ENCODE peak calls at places on chromosomes 13 and 19, in ten cellular contexts. One of them, this sample, is unnamed.

GRCh38 chr13:112616586-112617381 is 28.8 kb upstream of the TUBGCP3 start:
- DNase-seq in A549: peak; percentile 33
- DNase-seq in sigmoid colon: no peak
- DNase-seq in transverse colon: no peak
- DNase-seq in ovary: no peak
- DNase-seq in tibial nerve: no peak
- DNase-seq in suprapubic skin: no peak
- DNase-seq in HepG2: peak; percentile 35
- DNase-seq in GM12878: no peak
- DNase-seq in stomach: no peak
- DNase-seq in this sample: peak; percentile 39

GRCh38 chr13:113273856-113274590 is 23.0 kb upstream of the LAMP1 start:
- DNase-seq in GM12878: no peak
- DNase-seq in transverse colon: no peak
- DNase-seq in suprapubic skin: no peak
- DNase-seq in HepG2: no peak
- DNase-seq in tibial nerve: no peak
- DNase-seq in ovary: no peak
- DNase-seq in A549: no peak
- DNase-seq in stomach: no peak
- DNase-seq in sigmoid colon: peak; percentile 67
- DNase-seq in this sample: no peak

GRCh38 chr13:44710576-44710975 is 134.4 kb upstream of the TSC22D1 start:
- DNase-seq in GM12878: peak; percentile 5
- DNase-seq in HepG2: no peak
- DNase-seq in transverse colon: no peak
- DNase-seq in tibial nerve: no peak
- DNase-seq in ovary: no peak
- DNase-seq in stomach: no peak
- DNase-seq in A549: peak; percentile 32
- DNase-seq in sigmoid colon: no peak
- DNase-seq in suprapubic skin: no peak
- DNase-seq in this sample: no peak

GRCh38 chr13:46377554-46377953 is 9.5 kb downstream of the RUBCNL start:
- DNase-seq in ovary: no peak
- DNase-seq in transverse colon: no peak
- DNase-seq in GM12878: no peak
- DNase-seq in HepG2: no peak
- DNase-seq in A549: no peak
- DNase-seq in sigmoid colon: no peak
- DNase-seq in tibial nerve: no peak
- DNase-seq in suprapubic skin: no peak
- DNase-seq in stomach: no peak
- DNase-seq in this sample: no peak

GRCh38 chr19:56301152-56301551 is 13.5 kb downstream of the ZSCAN5A start:
- DNase-seq in ovary: no peak
- DNase-seq in A549: no peak
- DNase-seq in GM12878: no peak
- DNase-seq in sigmoid colon: no peak
- DNase-seq in tibial nerve: no peak
- DNase-seq in HepG2: no peak
- DNase-seq in stomach: no peak
- DNase-seq in suprapubic skin: no peak
- DNase-seq in transverse colon: no peak
- DNase-seq in this sample: no peak

GRCh38 chr19:6774821-6775707 is 2.6 kb downstream of the VAV1 start:
- DNase-seq in GM12878: no peak
- DNase-seq in HepG2: no peak
- DNase-seq in suprapubic skin: no peak
- DNase-seq in transverse colon: no peak
- DNase-seq in A549: no peak
- DNase-seq in tibial nerve: no peak
- DNase-seq in ovary: no peak
- DNase-seq in sigmoid colon: no peak
- DNase-seq in stomach: no peak
- DNase-seq in this sample: no peak

GRCh38 chr13:28819046-28819747 is 942 bp upstream of the MTUS2 start:
- DNase-seq in suprapubic skin: no peak
- DNase-seq in A549: peak; percentile 10
- DNase-seq in GM12878: no peak
- DNase-seq in sigmoid colon: no peak
- DNase-seq in tibial nerve: no peak
- DNase-seq in transverse colon: no peak
- DNase-seq in stomach: no peak
- DNase-seq in ovary: no peak
- DNase-seq in HepG2: no peak
- DNase-seq in this sample: no peak

GRCh38 chr13:43942301-43942700 is 62.6 kb downstream of the LACC1 start:
- DNase-seq in ovary: no peak
- DNase-seq in HepG2: no peak
- DNase-seq in GM12878: no peak
- DNase-seq in sigmoid colon: no peak
- DNase-seq in tibial nerve: no peak
- DNase-seq in transverse colon: no peak
- DNase-seq in A549: no peak
- DNase-seq in stomach: no peak
- DNase-seq in suprapubic skin: no peak
- DNase-seq in this sample: no peak

GRCh38 chr19:17950310-17951150 is 16.4 kb upstream of the KCNN1 start:
- DNase-seq in A549: no peak
- DNase-seq in GM12878: no peak
- DNase-seq in ovary: no peak
- DNase-seq in transverse colon: no peak
- DNase-seq in stomach: no peak
- DNase-seq in tibial nerve: no peak
- DNase-seq in HepG2: no peak
- DNase-seq in suprapubic skin: no peak
- DNase-seq in sigmoid colon: no peak
- DNase-seq in this sample: no peak

GRCh38 chr19:872266-872951 is 12.9 kb downstream of the CFD start:
- DNase-seq in tibial nerve: no peak
- DNase-seq in GM12878: peak; percentile 36
- DNase-seq in suprapubic skin: no peak
- DNase-seq in ovary: peak; percentile 63
- DNase-seq in transverse colon: peak; percentile 92
- DNase-seq in sigmoid colon: no peak
- DNase-seq in stomach: peak; percentile 68
- DNase-seq in HepG2: no peak
- DNase-seq in A549: no peak
- DNase-seq in this sample: peak; percentile 86

GRCh38 chr19:40247735-40248262 is 21.3 kb upstream of the CCNP start:
- DNase-seq in A549: no peak
- DNase-seq in HepG2: no peak
- DNase-seq in stomach: no peak
- DNase-seq in suprapubic skin: no peak
- DNase-seq in transverse colon: no peak
- DNase-seq in sigmoid colon: no peak
- DNase-seq in ovary: no peak
- DNase-seq in GM12878: no peak
- DNase-seq in tibial nerve: no peak
- DNase-seq in this sample: peak; percentile 6

GRCh38 chr19:40249201-40249600 is 22.7 kb upstream of the CCNP start:
- DNase-seq in HepG2: no peak
- DNase-seq in ovary: no peak
- DNase-seq in A549: no peak
- DNase-seq in sigmoid colon: no peak
- DNase-seq in tibial nerve: no peak
- DNase-seq in GM12878: no peak
- DNase-seq in stomach: no peak
- DNase-seq in transverse colon: no peak
- DNase-seq in suprapubic skin: no peak
- DNase-seq in this sample: peak; percentile 46

GRCh38 chr19:40245506-40246128 is 19.1 kb upstream of the CCNP start:
- DNase-seq in A549: no peak
- DNase-seq in transverse colon: no peak
- DNase-seq in ovary: no peak
- DNase-seq in tibial nerve: no peak
- DNase-seq in HepG2: no peak
- DNase-seq in suprapubic skin: no peak
- DNase-seq in stomach: no peak
- DNase-seq in GM12878: no peak
- DNase-seq in sigmoid colon: no peak
- DNase-seq in this sample: peak; percentile 25

GRCh38 chr19:40246292-40247073 is 20.0 kb upstream of the CCNP start:
- DNase-seq in stomach: no peak
- DNase-seq in transverse colon: no peak
- DNase-seq in tibial nerve: no peak
- DNase-seq in suprapubic skin: no peak
- DNase-seq in ovary: no peak
- DNase-seq in GM12878: no peak
- DNase-seq in HepG2: no peak
- DNase-seq in A549: no peak
- DNase-seq in sigmoid colon: no peak
- DNase-seq in this sample: peak; percentile 77

DNA sequence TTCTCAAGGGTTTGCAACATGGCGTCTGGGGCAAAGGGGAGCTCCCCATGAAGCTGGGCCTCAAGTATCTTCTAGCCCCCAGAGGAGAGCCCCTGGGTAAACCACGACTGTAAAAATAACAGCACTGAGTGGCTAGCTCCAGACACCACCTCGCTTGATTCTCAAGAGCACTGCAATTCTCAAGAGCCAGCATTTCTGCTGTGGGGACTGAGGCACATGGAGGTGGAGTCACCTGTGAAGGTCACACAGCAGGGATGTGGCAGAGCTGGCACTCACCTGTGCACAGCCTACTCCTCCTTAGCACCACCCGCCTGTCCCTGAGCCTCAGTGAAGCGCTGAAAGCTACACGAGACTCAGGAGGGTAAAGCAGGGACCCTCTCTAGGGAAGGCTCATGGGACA is 20.7 kb upstream of the CCNP start:
- DNase-seq in GM12878: no peak
- DNase-seq in stomach: no peak
- DNase-seq in HepG2: no peak
- DNase-seq in ovary: no peak
- DNase-seq in suprapubic skin: no peak
- DNase-seq in tibial nerve: no peak
- DNase-seq in sigmoid colon: no peak
- DNase-seq in transverse colon: no peak
- DNase-seq in A549: no peak
- DNase-seq in this sample: no peak
- TF ChIP-seq EP300 in GM12878: no peak
- TF ChIP-seq EP300 in stomach: no peak
- TF ChIP-seq EP300 in HepG2: no peak
- TF ChIP-seq EP300 in ovary: no peak
- TF ChIP-seq EP300 in suprapubic skin: no peak
- TF ChIP-seq EP300 in tibial nerve: no peak
- TF ChIP-seq EP300 in sigmoid colon: no peak
- TF ChIP-seq EP300 in transverse colon: no peak
- TF ChIP-seq EP300 in A549: no peak
- TF ChIP-seq EP300 in this sample: no peak

GRCh38 chr19:11098861-11099260 is 9.6 kb downstream of the LDLR start:
- DNase-seq in GM12878: no peak
- DNase-seq in transverse colon: no peak
- DNase-seq in suprapubic skin: no peak
- DNase-seq in A549: no peak
- DNase-seq in ovary: no peak
- DNase-seq in tibial nerve: no peak
- DNase-seq in stomach: no peak
- DNase-seq in sigmoid colon: no peak
- DNase-seq in HepG2: no peak
- DNase-seq in this sample: no peak
- H3K4me3 ChIP-seq in GM12878: no peak overlapping the region
- H3K4me3 ChIP-seq in transverse colon: no peak overlapping the region
- H3K4me3 ChIP-seq in suprapubic skin: no peak overlapping the region
- H3K4me3 ChIP-seq in A549: no peak overlapping the region
- H3K4me3 ChIP-seq in ovary: no peak overlapping the region
- H3K4me3 ChIP-seq in tibial nerve: no peak overlapping the region
- H3K4me3 ChIP-seq in stomach: no peak overlapping the region
- H3K4me3 ChIP-seq in sigmoid colon: no peak overlapping the region
- H3K4me3 ChIP-seq in HepG2: no peak overlapping the region
- H3K4me3 ChIP-seq in this sample: no peak overlapping the region

GRCh38 chr13:65378943-65379519 is 1851.1 kb downstream of the PCDH9 start:
- DNase-seq in GM12878: no peak
- DNase-seq in sigmoid colon: no peak
- DNase-seq in HepG2: no peak
- DNase-seq in suprapubic skin: no peak
- DNase-seq in ovary: no peak
- DNase-seq in transverse colon: no peak
- DNase-seq in stomach: no peak
- DNase-seq in A549: no peak
- DNase-seq in tibial nerve: no peak
- DNase-seq in this sample: no peak
- TF ChIP-seq EP300 in GM12878: no peak
- TF ChIP-seq EP300 in sigmoid colon: no peak
- TF ChIP-seq EP300 in HepG2: no peak
- TF ChIP-seq EP300 in suprapubic skin: no peak
- TF ChIP-seq EP300 in ovary: no peak
- TF ChIP-seq EP300 in transverse colon: no peak
- TF ChIP-seq EP300 in stomach: no peak
- TF ChIP-seq EP300 in A549: no peak
- TF ChIP-seq EP300 in tibial nerve: no peak
- TF ChIP-seq EP300 in this sample: no peak

GRCh38 chr19:34173145-34173956 is 1.0 kb downstream of the LSM14A start:
- DNase-seq in sigmoid colon: no peak
- DNase-seq in A549: peak; percentile 70
- DNase-seq in ovary: peak; percentile 29
- DNase-seq in tibial nerve: peak; percentile 19
- DNase-seq in suprapubic skin: no peak
- DNase-seq in HepG2: peak; percentile 82
- DNase-seq in stomach: peak; percentile 34
- DNase-seq in GM12878: no peak
- DNase-seq in transverse colon: peak; percentile 65
- DNase-seq in this sample: peak; percentile 40

GRCh38 chr19:34180273-34180672 is 8.0 kb downstream of the LSM14A start:
- DNase-seq in stomach: no peak
- DNase-seq in A549: no peak
- DNase-seq in transverse colon: no peak
- DNase-seq in tibial nerve: no peak
- DNase-seq in sigmoid colon: no peak
- DNase-seq in HepG2: no peak
- DNase-seq in GM12878: no peak
- DNase-seq in suprapubic skin: no peak
- DNase-seq in ovary: no peak
- DNase-seq in this sample: no peak

GRCh38 chr19:34178276-34178614 is 5.9 kb downstream of the LSM14A start:
- DNase-seq in ovary: no peak
- DNase-seq in suprapubic skin: no peak
- DNase-seq in GM12878: no peak
- DNase-seq in A549: no peak
- DNase-seq in tibial nerve: no peak
- DNase-seq in stomach: no peak
- DNase-seq in transverse colon: no peak
- DNase-seq in HepG2: no peak
- DNase-seq in sigmoid colon: no peak
- DNase-seq in this sample: no peak

GRCh38 chr19:34179066-34179465 is 6.8 kb downstream of the LSM14A start:
- DNase-seq in stomach: no peak
- DNase-seq in HepG2: no peak
- DNase-seq in A549: no peak
- DNase-seq in tibial nerve: no peak
- DNase-seq in GM12878: no peak
- DNase-seq in transverse colon: no peak
- DNase-seq in suprapubic skin: no peak
- DNase-seq in ovary: no peak
- DNase-seq in sigmoid colon: no peak
- DNase-seq in this sample: no peak

DNA sequence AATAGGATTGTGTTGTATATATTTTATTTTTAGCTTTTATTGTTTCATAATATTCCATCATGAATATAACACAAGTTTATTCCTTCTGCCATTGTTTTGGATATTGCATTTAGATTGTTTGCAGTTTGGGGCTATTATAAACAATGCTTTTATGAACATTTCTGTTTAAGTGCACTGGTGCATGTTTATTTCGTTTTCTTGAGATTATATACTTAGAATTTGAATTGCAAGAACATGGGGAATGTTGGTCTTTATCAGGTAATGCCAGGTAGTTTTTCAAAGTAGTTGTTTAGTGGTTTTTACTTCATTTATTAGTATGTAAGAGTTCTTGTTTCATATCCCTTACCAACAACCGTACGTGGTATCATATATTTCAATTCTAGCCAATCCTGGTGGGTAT is 4.3 kb downstream of the LSM14A start:
- DNase-seq in sigmoid colon: no peak
- DNase-seq in GM12878: no peak
- DNase-seq in HepG2: no peak
- DNase-seq in suprapubic skin: no peak
- DNase-seq in stomach: no peak
- DNase-seq in A549: no peak
- DNase-seq in tibial nerve: no peak
- DNase-seq in transverse colon: no peak
- DNase-seq in ovary: no peak
- DNase-seq in this sample: no peak
- H3K4me3 ChIP-seq in sigmoid colon: no peak overlapping the region
- H3K4me3 ChIP-seq in GM12878: peak overlapping the region; percentile 42
- H3K4me3 ChIP-seq in HepG2: peak overlapping the region; percentile 15
- H3K4me3 ChIP-seq in suprapubic skin: no peak overlapping the region
- H3K4me3 ChIP-seq in stomach: peak overlapping the region; percentile 69
- H3K4me3 ChIP-seq in A549: no peak overlapping the region
- H3K4me3 ChIP-seq in tibial nerve: no peak overlapping the region
- H3K4me3 ChIP-seq in transverse colon: no peak overlapping the region
- H3K4me3 ChIP-seq in ovary: no peak overlapping the region
- H3K4me3 ChIP-seq in this sample: peak overlapping the region; percentile 12